ENCODE peak calls at places on chromosomes 4 and X, in five cellular contexts. L, C, J, M and V are unnamed samples.

GRCh38 chrX:143781103-143781502 is 60.6 kb upstream of the SPANXN2 start:
- DNase-seq in L (no peak), C (peak), J (no peak), M (no peak), V (no peak)

GRCh38 chr4:88452941-88453340 is 4.0 kb upstream of the HERC5 start:
- DNase-seq in L (no peak), C (no peak), J (no peak), M (no peak), V (no peak)

GRCh38 chr4:135244605-135245146 is 1043.1 kb upstream of the PABPC4L start:
- DNase-seq in L (no peak), C (no peak), J (no peak), M (no peak), V (no peak)

GRCh38 chr4:52661966-52662705 is 3.0 kb upstream of the USP46 start:
- DNase-seq in L (no peak), C (no peak), J (no peak), M (no peak), V (no peak)

GRCh38 chr4:45944000-45944399 is 179.9 kb downstream of the GABRG1 start:
- DNase-seq in L (no peak), C (no peak), J (no peak), M (no peak), V (no peak)

GRCh38 chrX:24343719-24344118 is 16.7 kb upstream of the SUPT20HL1 start:
- DNase-seq in L (no peak), C (no peak), J (no peak), M (no peak), V (no peak)

GRCh38 chr4:86220137-86220536 is 139.7 kb downstream of the MAPK10 start:
- DNase-seq in L (no peak), C (peak), J (no peak), M (no peak), V (no peak)

GRCh38 chr4:5374577-5374976 is 323.3 kb downstream of the STK32B start:
- DNase-seq in L (no peak), C (no peak), J (no peak), M (no peak), V (no peak)

GRCh38 chr4:2333356-2333841 is 71.5 kb upstream of the MXD4 start:
- DNase-seq in L (no peak), C (no peak), J (no peak), M (no peak), V (no peak)

GRCh38 chr4:121011780-121012340 is 60.5 kb downstream of the NDNF start:
- DNase-seq in L (no peak), C (no peak), J (no peak), M (no peak), V (no peak)

GRCh38 chr4:77493120-77493767 is 112.4 kb upstream of the CXCL13 start:
- DNase-seq in L (no peak), C (no peak), J (no peak), M (no peak), V (no peak)

GRCh38 chr4:153177841-153178240 is 26.4 kb upstream of the TRIM2 start:
- DNase-seq in L (no peak), C (no peak), J (no peak), M (no peak), V (no peak)

GRCh38 chrX:120463241-120463640 is 5.9 kb downstream of the LAMP2 start:
- DNase-seq in L (no peak), C (no peak), J (no peak), M (no peak), V (no peak)

GRCh38 chr4:162117051-162117450 is 46.7 kb downstream of the FSTL5 start:
- DNase-seq in L (no peak), C (no peak), J (no peak), M (no peak), V (no peak)

GRCh38 chr4:7170012-7170411 is 22.3 kb upstream of the SORCS2 start:
- DNase-seq in L (no peak), C (no peak), J (no peak), M (no peak), V (no peak)

GRCh38 chr4:113468165-113469022 is 293.1 kb downstream of the CAMK2D start:
- DNase-seq in L (no peak), C (peak), J (no peak), M (no peak), V (no peak)

GRCh38 chr4:138181288-138181687 is 60.9 kb downstream of the SLC7A11 start:
- DNase-seq in L (no peak), C (peak), J (no peak), M (no peak), V (no peak)

GRCh38 chrX:119427024-119427794 is 28.1 kb downstream of the SLC25A43 start:
- DNase-seq in L (no peak), C (peak), J (no peak), M (no peak), V (no peak)